ENCODE peak calls at places on chromosomes 7 and 10, in six cellular contexts. L is CD8-positive, alpha-beta memory T cell; I is cardiac muscle cell; U is stomach; R is hepatocyte; E is ovary. T is an unnamed sample. For H3K9me3, the result is how much of the 10 kb centered on the place peaks cover.

GRCh38 chr7:14341200-14341599 is 351.7 kb upstream of the ETV1 start:
- DNase-seq in L (no peak), U (no peak), I (no peak), E (no peak), R (no peak), T (no peak)

GRCh38 chr10:22649390-22649841 is 65.0 kb downstream of the PIP4K2A start:
- DNase-seq in E (no peak), U (no peak), I (no peak), R (no peak), L (peak), T (no peak)

GRCh38 chr7:35865287-35865686 is 64.4 kb downstream of the SEPTIN7 start:
- DNase-seq in I (no peak), R (no peak), E (no peak), L (no peak), U (no peak), T (no peak)

GRCh38 chr10:35307297-35307696 is 29.0 kb upstream of the CCNY start:
- DNase-seq in R (peak), L (no peak), I (no peak), U (no peak), E (no peak), T (no peak)

GRCh38 chr10:14879055-14879800 is 562 bp downstream of the SUV39H2 start:
- DNase-seq in I (no peak), U (no peak), E (peak), L (peak), R (peak), T (no peak)

GRCh38 chr7:123643495-123644428 is 11.9 kb upstream of the LMOD2 start:
- DNase-seq in E (no peak), R (peak), U (no peak), L (no peak), I (peak), T (no peak)

GRCh38 chr10:50470798-50471582 is 152.8 kb downstream of the SGMS1 start:
- DNase-seq in I (no peak), E (no peak), L (no peak), U (no peak), R (peak), T (no peak)

GRCh38 chr7:105760549-105761447 is 115.6 kb downstream of the ATXN7L1 start:
- DNase-seq in R (no peak), I (no peak), U (no peak), L (peak), E (no peak), T (no peak)

GRCh38 chr7:5421626-5422323 is 1.9 kb downstream of the TNRC18 start:
- DNase-seq in E (peak), I (peak), L (peak), U (peak), R (peak), T (no peak)

GRCh38 chr7:2015251-2015871 is 217.4 kb downstream of the MAD1L1 start:
- DNase-seq in I (no peak), U (no peak), E (peak), R (no peak), L (no peak), T (no peak)

GRCh38 chr7:50342616-50343114 is 38.1 kb downstream of the IKZF1 start:
- DNase-seq in L (peak), U (no peak), E (no peak), I (no peak), R (no peak), T (peak)

GRCh38 chr10:125982256-125982948 is 86.0 kb downstream of the FANK1 start:
- DNase-seq in U (no peak), I (peak), R (peak), L (peak), E (peak), T (no peak)

GRCh38 chr7:6093375-6093774 is 62.2 kb downstream of the ANKRD61 start:
- DNase-seq in E (no peak), L (no peak), R (no peak), I (no peak), U (no peak), T (no peak)

GRCh38 chr10:98361131-98361633 is 53.8 kb downstream of the PYROXD2 start:
- DNase-seq in U (peak), E (peak), R (peak), L (no peak), I (peak), T (no peak)

GRCh38 chr10:30784896-30785605 is 155.5 kb upstream of the LYZL2 start:
- DNase-seq in E (peak), L (peak), R (peak), I (peak), U (peak), T (no peak)

GRCh38 chr10:1766049-1766448 is 28.7 kb upstream of the ADARB2 start:
- DNase-seq in R (no peak), E (no peak), L (no peak), I (no peak), U (no peak), T (no peak)

GRCh38 chr10:132685121-132685891 is 100.6 kb downstream of the NKX6-2 start:
- DNase-seq in R (peak), E (peak), L (no peak), I (no peak), U (peak), T (no peak)

GRCh38 chr10:89082086-89082485 is 91.5 kb downstream of the FAS start:
- DNase-seq in E (no peak), R (no peak), L (no peak), I (no peak), U (no peak), T (no peak)

GRCh38 chr10:92407305-92408016 is 116.5 kb downstream of the MARCHF5 start:
- DNase-seq in E (no peak), R (no peak), L (no peak), U (no peak), I (no peak), T (no peak)

GRCh38 chr10:91409869-91410637 is at the start of gene HECTD2:
- DNase-seq in L (peak), U (peak), I (peak), E (peak), R (peak), T (peak)

GRCh38 chr7:99827040-99827778 is 604 bp upstream of the CYP3A43 start:
- DNase-seq in E (no peak), R (peak), L (no peak), U (peak), I (no peak), T (no peak)

GRCh38 chr7:134865001-134865845 is 85.8 kb downstream of the CALD1 start:
- DNase-seq in R (no peak), I (no peak), U (no peak), L (peak), E (no peak), T (no peak)

GRCh38 chr10:57979986-57980385 is 287.7 kb downstream of the IPMK start:
- DNase-seq in U (no peak), L (no peak), E (no peak), I (no peak), R (no peak), T (no peak)

GRCh38 chr7:55063633-55064032 is 44.8 kb downstream of the EGFR start:
- DNase-seq in R (no peak), U (no peak), E (no peak), L (no peak), I (no peak), T (no peak)

GRCh38 chr7:17745588-17745987 is 194.7 kb downstream of the SNX13 start:
- DNase-seq in I (no peak), U (no peak), R (no peak), L (no peak), E (no peak), T (no peak)

GRCh38 chr7:130996841-130997231 is 262.8 kb upstream of the KLF14 start:
- DNase-seq in R (peak), I (no peak), U (peak), L (no peak), E (no peak), T (no peak)

GRCh38 chr7:151735854-151736402 is 141.0 kb downstream of the PRKAG2 start:
- DNase-seq in E (no peak), U (no peak), L (no peak), R (no peak), I (no peak), T (no peak)

GRCh38 chr10:35212856-35213255 is 86.2 kb downstream of the CREM start:
- DNase-seq in R (no peak), L (no peak), I (no peak), E (no peak), U (no peak), T (no peak)

GRCh38 chr10:33621143-33621542 is 286.7 kb upstream of the NRP1 start:
- DNase-seq in U (no peak), E (no peak), L (no peak), R (no peak), I (no peak), T (no peak)

GRCh38 chr7:149459540-149460433 is 1.1 kb downstream of the ZNF777 start:
- DNase-seq in E (no peak), U (no peak), I (peak), R (peak), L (no peak), T (no peak)

GRCh38 chr10:107576746-107577145 is 412.2 kb upstream of the SORCS1 start:
- DNase-seq in R (no peak), U (peak), L (no peak), E (no peak), I (peak), T (no peak)

GRCh38 chr7:146503844-146504243 is 387.2 kb downstream of the CNTNAP2 start:
- DNase-seq in R (no peak), U (no peak), E (no peak), L (no peak), I (no peak), T (no peak)
- H3K9me3 ChIP-seq in R (under half), U (under half), E (under half), L (under half), I (under half), T (under half)

GRCh38 chr7:158415316-158415715 is 172.3 kb downstream of the PTPRN2 start:
- DNase-seq in R (no peak), I (no peak), U (peak), E (no peak), L (no peak), T (no peak)
- H3K9me3 ChIP-seq in R (under half), I (under half), U (under half), E (under half), L (under half), T (under half)

DNA sequence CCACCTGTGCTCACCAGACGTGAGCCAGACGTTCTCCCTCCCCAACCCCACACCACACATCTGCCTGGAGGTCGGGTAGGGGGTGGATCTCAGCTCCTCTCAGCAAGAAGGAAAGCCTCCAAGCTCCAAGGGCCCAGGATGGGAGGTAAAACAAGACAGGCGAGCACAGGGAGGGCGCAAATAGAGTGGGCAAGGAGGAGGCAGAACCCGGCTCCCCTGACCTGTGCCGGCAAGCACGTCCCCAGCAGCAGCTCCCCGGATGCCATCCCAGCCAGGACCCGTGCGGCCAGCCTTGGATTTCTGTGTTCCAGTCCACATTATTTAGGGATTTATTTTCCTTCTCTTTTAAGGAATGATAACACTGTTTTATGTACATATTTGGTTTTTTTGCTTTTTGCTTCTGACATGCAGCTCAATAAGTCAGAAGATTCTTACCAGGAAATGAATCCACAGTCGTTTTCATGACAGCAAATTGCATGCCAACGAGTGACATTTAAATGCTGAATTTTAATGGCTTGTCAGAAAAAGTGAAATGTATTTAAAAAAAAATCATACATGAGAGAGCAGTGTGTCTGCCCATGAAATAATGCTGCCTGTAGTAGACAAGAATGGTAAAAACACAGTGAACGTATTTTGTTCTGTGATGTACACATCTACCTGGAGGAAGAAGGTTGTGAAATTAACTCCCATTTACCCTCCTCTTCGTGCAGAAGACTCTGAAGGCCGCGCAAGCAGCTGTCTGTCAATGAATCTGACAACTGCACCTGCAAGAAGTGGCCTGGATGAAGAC is 276.5 kb downstream of the PTPRN2 start:
- DNase-seq in E (no peak), L (no peak), R (no peak), I (no peak), U (no peak), T (no peak)
- H3K9me3 ChIP-seq in E (under half), L (under half), R (under half), I (under half), U (under half), T (under half)

DNA sequence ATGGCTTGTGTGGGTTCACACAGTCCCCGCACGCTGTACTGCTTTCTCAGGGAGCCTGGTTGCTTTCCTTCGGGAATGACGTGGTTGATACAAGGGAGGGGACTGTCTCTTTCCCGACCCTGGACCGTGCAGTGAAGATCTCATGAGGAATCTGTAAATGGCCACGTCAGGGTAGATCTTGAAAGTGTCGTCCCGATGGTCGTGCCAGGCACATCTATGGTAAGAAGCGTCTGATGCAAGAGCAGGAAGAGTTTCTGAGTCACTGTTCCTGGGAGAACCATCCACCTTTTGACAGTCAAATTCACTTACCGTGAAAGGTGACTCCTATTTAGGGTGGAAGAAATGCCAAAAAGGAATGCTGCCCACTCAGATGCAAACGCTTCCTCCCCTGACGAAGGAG is 500.4 kb downstream of the PTPRN2 start:
- DNase-seq in I (no peak), R (no peak), E (no peak), L (no peak), U (no peak), T (no peak)
- H3K9me3 ChIP-seq in I (under half), R (under half), E (under half), L (under half), U (under half), T (under half)

T was measured in T-helper 17 cell.